ENCODE peak calls at places on chromosome 15, in nine cellular contexts. J, G, V, L, B, U, F, O and T are unnamed samples.

GRCh38 chr15:53513431-53513830 is 246.0 kb downstream of the WDR72 start:
- DNase-seq in J (no peak), G (no peak), V (no peak), L (no peak), B (no peak), U (no peak), F (no peak), O (no peak), T (no peak)

GRCh38 chr15:51982013-51982769 is 10.6 kb upstream of the LEO1 start:
- DNase-seq in J (peak), G (peak), V (peak), L (peak), B (peak), U (peak), F (peak), O (peak), T (peak)

GRCh38 chr15:67998599-67999122 is 55.5 kb upstream of the PIAS1 start:
- DNase-seq in J (peak), G (no peak), V (peak), L (no peak), B (no peak), U (no peak), F (peak), O (no peak), T (no peak)

GRCh38 chr15:80870893-80871292 is 91.7 kb downstream of the CEMIP start:
- DNase-seq in J (no peak), G (no peak), V (peak), L (no peak), B (no peak), U (no peak), F (peak), O (no peak), T (no peak)

GRCh38 chr15:66484539-66485112 is 12.9 kb downstream of the SNAPC5 start:
- DNase-seq in J (no peak), G (no peak), V (no peak), L (no peak), B (no peak), U (no peak), F (no peak), O (no peak), T (peak)

GRCh38 chr15:82105458-82106205 is 59.8 kb upstream of the MEX3B start:
- DNase-seq in J (no peak), G (no peak), V (no peak), L (peak), B (no peak), U (no peak), F (peak), O (no peak), T (no peak)

GRCh38 chr15:94135748-94136147 is 95.6 kb upstream of the MCTP2 start:
- DNase-seq in J (peak), G (no peak), V (no peak), L (no peak), B (no peak), U (no peak), F (no peak), O (no peak), T (no peak)

GRCh38 chr15:38217181-38217580 is 35.5 kb upstream of the SPRED1 start:
- DNase-seq in J (peak), G (no peak), V (no peak), L (no peak), B (no peak), U (no peak), F (peak), O (no peak), T (peak)

GRCh38 chr15:45980376-45980775 is 345.5 kb downstream of the SQOR start:
- DNase-seq in J (no peak), G (no peak), V (no peak), L (no peak), B (no peak), U (no peak), F (no peak), O (no peak), T (no peak)